ENCODE peak calls at places on chromosomes 16 and 17, in four cellular contexts. T is AG04450, H is uterus, D is RCC 7860. V is an unnamed sample.

GRCh38 chr16:1918890-1919679 is 870 bp upstream of the HS3ST6 start:
- DNase-seq in T (no peak), H (no peak), D (no peak), V (no peak)

GRCh38 chr16:17339764-17340541 is 130.8 kb downstream of the XYLT1 start:
- DNase-seq in D (no peak), T (no peak), H (no peak), V (peak; percentile 49)

GRCh38 chr16:56793504-56793903 is 63.6 kb downstream of the NUP93 start:
- DNase-seq in H (no peak), T (no peak), D (peak; percentile 28), V (peak; percentile 52)

GRCh38 chr17:37535906-37536305 is 46.2 kb downstream of the DUSP14 start:
- DNase-seq in D (no peak), H (no peak), T (no peak), V (no peak)

GRCh38 chr17:63827002-63827800 is at the start of the genes FTSJ3 and PSMC5:
- DNase-seq in D (peak; percentile 83), H (peak; percentile 95), T (peak; percentile 85), V (peak; percentile 95)

GRCh38 chr17:17528696-17529652 is 32.8 kb upstream of the RASD1 start:
- DNase-seq in H (no peak), T (no peak), D (no peak), V (no peak)

GRCh38 chr17:60493847-60494321 is 32.2 kb downstream of the APPBP2 start:
- DNase-seq in D (no peak), H (no peak), T (no peak), V (no peak)

GRCh38 chr16:48102083-48103008 is 53.4 kb downstream of the ABCC12 start:
- DNase-seq in H (no peak), D (no peak), T (no peak), V (no peak)

GRCh38 chr16:20409398-20410152 is at the start of gene ACSM5:
- DNase-seq in D (peak; percentile 27), T (no peak), H (peak; percentile 45), V (peak; percentile 76)

GRCh38 chr16:25051446-25052160 is 36.4 kb upstream of the ARHGAP17 start:
- DNase-seq in H (no peak), T (no peak), D (no peak), V (peak; percentile 78)

GRCh38 chr16:65122974-65123845 is 1.3 kb upstream of the CDH11 start:
- DNase-seq in T (no peak), D (no peak), H (peak; percentile 79), V (peak; percentile 13)

GRCh38 chr17:75873587-75874322 is 4.6 kb downstream of the TRIM47 start:
- DNase-seq in T (no peak), D (no peak), H (no peak), V (no peak)

GRCh38 chr16:14658063-14658462 is 25.3 kb downstream of the BFAR start:
- DNase-seq in D (no peak), H (no peak), T (no peak), V (no peak)

GRCh38 chr17:7407033-7407432 is 612 bp upstream of the NLGN2 start:
- DNase-seq in D (no peak), T (no peak), H (no peak), V (no peak)

GRCh38 chr16:23194497-23195221 is 12.1 kb downstream of the SCNN1G start:
- DNase-seq in D (no peak), T (no peak), H (no peak), V (no peak)

GRCh38 chr17:33381201-33381600 is 88.1 kb upstream of the ASIC2 start:
- DNase-seq in H (peak; percentile 25), T (no peak), D (no peak), V (no peak)

GRCh38 chr17:39599006-39599664 is 8.6 kb downstream of the NEUROD2 start:
- DNase-seq in D (no peak), T (no peak), H (no peak), V (no peak)

GRCh38 chr16:84599528-84600202 is 18.2 kb downstream of the COTL1 start:
- DNase-seq in D (peak; percentile 64), T (peak; percentile 45), H (peak; percentile 52), V (peak; percentile 78)

GRCh38 chr16:88772871-88773811 is 11.9 kb downstream of the PIEZO1 start:
- DNase-seq in T (peak; percentile 86), D (peak; percentile 81), H (no peak), V (peak; percentile 75)

GRCh38 chr17:31679667-31680066 is 179.4 kb downstream of the COPRS start:
- DNase-seq in D (no peak), T (no peak), H (no peak), V (no peak)

GRCh38 chr17:27569884-27570577 is 61.0 kb upstream of the LGALS9 start:
- DNase-seq in T (no peak), D (no peak), H (no peak), V (no peak)

GRCh38 chr16:10081201-10081940 is 100.9 kb downstream of the GRIN2A start:
- DNase-seq in H (no peak), T (no peak), D (no peak), V (no peak)

GRCh38 chr16:67884684-67885083 is at the start of gene NRN1L:
- DNase-seq in H (peak; percentile 92), D (no peak), T (peak; percentile 79), V (peak; percentile 70)

GRCh38 chr17:67558740-67559380 is 158.9 kb upstream of the NOL11 start:
- DNase-seq in H (no peak), T (no peak), D (no peak), V (no peak)

GRCh38 chr16:66740533-66740932 is 10.9 kb downstream of the DYNC1LI2 start:
- DNase-seq in H (no peak), D (no peak), T (no peak), V (peak; percentile 43)

GRCh38 chr17:19301274-19301946 is 61.1 kb downstream of the B9D1 start:
- DNase-seq in T (no peak), D (no peak), H (no peak), V (no peak)

GRCh38 chr16:56647641-56648431 is 3.9 kb upstream of the MT1B start:
- DNase-seq in H (no peak), D (no peak), T (no peak), V (no peak)

GRCh38 chr16:72285324-72285723 is 113.4 kb upstream of the PMFBP1 start:
- DNase-seq in T (no peak), H (no peak), D (no peak), V (no peak)

GRCh38 chr17:19460695-19461094 is 49.7 kb downstream of the RNF112 start:
- DNase-seq in T (no peak), H (peak; percentile 72), D (no peak), V (no peak)

GRCh38 chr17:3963214-3964201 is 729 bp downstream of the ATP2A3 start:
- DNase-seq in H (no peak), D (no peak), T (no peak), V (no peak)

GRCh38 chr16:2040450-2041105 is 7.1 kb downstream of the NTHL1 start:
- DNase-seq in H (no peak), D (peak; percentile 22), T (no peak), V (no peak)

V was measured in kidney tubule cell.